ENCODE peak calls at places on chromosomes 11 and 22, in seven cellular contexts. R is fibroblast of the aortic adventitia, T is stomach, X is psoas muscle, S is sigmoid colon, C is fibroblast of lung, F is cardiac fibroblast. H is an unnamed sample.

GRCh38 chr22:42901790-42902508 is 44.9 kb upstream of the ARFGAP3 start:
- DNase-seq in R (no peak), C (no peak), S (no peak), T (no peak), F (no peak), X (peak), H (no peak)

GRCh38 chr11:1863352-1864215 is 10.7 kb downstream of the LSP1 start:
- DNase-seq in T (peak), R (peak), F (peak), S (peak), X (peak), C (peak), H (no peak)

GRCh38 chr22:49209452-49210195 is 618.0 kb downstream of the BRD1 start:
- DNase-seq in F (no peak), S (peak), X (no peak), T (peak), R (no peak), C (no peak), H (peak)

GRCh38 chr11:132024587-132025295 is 654.3 kb downstream of the NTM start:
- DNase-seq in F (peak), X (no peak), S (no peak), C (peak), T (no peak), R (peak), H (no peak)

GRCh38 chr11:42315267-42315666 is 855.8 kb upstream of the LRRC4C start:
- DNase-seq in R (peak), X (no peak), T (no peak), F (peak), S (no peak), C (no peak), H (no peak)

GRCh38 chr11:117332843-117333242 is 5.2 kb downstream of the CEP164 start:
- DNase-seq in X (no peak), T (no peak), F (no peak), C (no peak), S (no peak), R (no peak), H (peak)

GRCh38 chr22:27129266-27129665 is 471.9 kb downstream of the MIAT start:
- DNase-seq in F (peak), T (no peak), R (peak), C (peak), S (no peak), X (no peak), H (no peak)

GRCh38 chr11:133945087-133945974 is 11.4 kb downstream of the IGSF9B start:
- DNase-seq in C (no peak), X (no peak), S (peak), F (peak), R (peak), T (no peak), H (no peak)

GRCh38 chr22:21726650-21727049 is 8.9 kb downstream of the YPEL1 start:
- DNase-seq in F (no peak), R (no peak), S (no peak), T (no peak), C (no peak), X (no peak), H (no peak)

GRCh38 chr11:116618461-116618860 is 154.3 kb downstream of the BUD13 start:
- DNase-seq in R (no peak), X (no peak), F (no peak), S (no peak), T (no peak), C (no peak), H (no peak)

GRCh38 chr11:111975076-111975806 is 38.1 kb downstream of the DIXDC1 start:
- DNase-seq in T (no peak), R (no peak), C (no peak), F (no peak), X (no peak), S (no peak), H (no peak)

GRCh38 chr11:30788849-30789248 is 202.7 kb upstream of the MPPED2 start:
- DNase-seq in C (no peak), X (no peak), S (no peak), F (no peak), R (no peak), T (no peak), H (no peak)

GRCh38 chr22:27151407-27151806 is 494.0 kb downstream of the MIAT start:
- DNase-seq in F (no peak), X (no peak), S (no peak), C (no peak), T (no peak), R (no peak), H (no peak)

GRCh38 chr11:11985016-11985715 is 23.3 kb downstream of the DKK3 start:
- DNase-seq in T (peak), S (peak), F (peak), R (peak), C (peak), X (peak), H (no peak)
- H3K4me3 ChIP-seq in T (no peak), S (no peak), F (no peak), R (no peak), C (no peak), X (no peak), H (no peak)

GRCh38 chr11:5592615-5593014 is 3.8 kb upstream of the TRIM6 start:
- DNase-seq in S (no peak), T (no peak), X (no peak), R (no peak), F (no peak), C (no peak), H (no peak)

GRCh38 chr11:5593146-5593545 is 3.3 kb upstream of the TRIM6 start:
- DNase-seq in F (no peak), S (no peak), X (no peak), R (no peak), C (peak), T (no peak), H (no peak)

GRCh38 chr11:5600374-5600851 is 4.0 kb downstream of the TRIM6 start:
- DNase-seq in S (peak), X (peak), T (peak), R (peak), C (peak), F (peak), H (peak)

GRCh38 chr11:5597953-5598352 is 1.5 kb downstream of the TRIM6 start:
- DNase-seq in T (no peak), S (no peak), C (no peak), X (no peak), F (no peak), R (no peak), H (no peak)

GRCh38 chr11:5596611-5597201 is at the start of gene TRIM6:
- DNase-seq in R (peak), X (peak), F (peak), S (peak), T (peak), C (peak), H (no peak)
- H3K4me3 ChIP-seq in R (peak), X (peak), F (peak), S (peak), T (peak), C (peak), H (peak)

GRCh38 chr11:7252683-7253213 is 1.0 kb downstream of the SYT9 start:
- DNase-seq in X (peak), C (no peak), R (no peak), F (no peak), T (no peak), S (no peak), H (no peak)
- H3K4me3 ChIP-seq in X (peak), C (no peak), R (no peak), F (peak), T (peak), S (peak), H (peak)

GRCh38 chr11:72671144-72672099 is 2.8 kb downstream of the PDE2A start:
- DNase-seq in X (no peak), T (no peak), F (no peak), R (no peak), S (no peak), C (no peak), H (no peak)
- H3K4me3 ChIP-seq in X (no peak), T (no peak), F (no peak), R (no peak), S (no peak), C (no peak), H (no peak)

GRCh38 chr11:86952221-86952875 is 2.8 kb downstream of the FZD4 start:
- DNase-seq in F (peak), S (no peak), T (no peak), X (no peak), R (peak), C (no peak), H (no peak)

GRCh38 chr11:86954288-86955110 is 696 bp downstream of the FZD4 start:
- DNase-seq in C (no peak), F (no peak), R (peak), X (peak), T (no peak), S (peak), H (peak)

GRCh38 chr11:86955111-86955673 is at the start of gene FZD4:
- DNase-seq in X (peak), T (peak), S (peak), F (peak), R (peak), C (peak), H (peak)

GRCh38 chr11:86951706-86952105 is 3.5 kb downstream of the FZD4 start:
- DNase-seq in C (no peak), S (no peak), T (no peak), R (no peak), X (no peak), F (no peak), H (no peak)

DNA sequence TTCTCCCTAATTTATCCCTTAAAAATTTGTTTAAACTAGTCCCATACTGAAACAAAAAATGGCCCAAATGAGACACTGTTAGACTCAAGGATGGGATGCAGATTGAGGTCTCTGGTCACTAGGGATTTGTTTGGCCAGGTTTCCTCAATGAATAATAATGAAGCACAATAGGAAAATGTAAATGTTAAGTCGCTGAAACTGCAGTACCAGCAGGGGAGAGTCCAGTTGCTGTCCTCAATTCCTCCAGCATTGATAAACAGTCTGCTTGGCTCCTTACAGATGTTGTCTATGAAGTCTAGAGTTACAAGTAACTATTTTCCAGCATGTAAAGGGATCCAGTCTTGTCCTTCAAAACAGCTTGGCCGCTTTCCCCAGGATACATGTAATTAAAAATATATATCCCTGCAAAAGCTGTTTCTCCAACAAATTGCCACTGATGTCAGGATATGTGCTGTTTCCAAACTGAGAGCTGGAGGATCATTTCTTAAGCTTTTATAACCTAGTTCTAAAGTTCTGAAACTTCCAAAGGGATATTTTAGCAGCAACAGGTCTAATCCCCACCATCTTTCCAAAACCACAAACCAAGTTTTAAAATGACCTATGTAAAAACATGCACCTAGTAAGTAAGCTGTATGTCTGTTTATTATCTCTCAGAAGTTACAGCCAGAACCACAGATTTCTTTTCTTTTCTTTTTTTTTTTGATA is 2.1 kb downstream of the FZD4 start:
- DNase-seq in X (no peak), T (no peak), R (peak), C (peak), S (no peak), F (peak), H (no peak)
- H3K4me3 ChIP-seq in X (peak), T (peak), R (peak), C (peak), S (peak), F (peak), H (no peak)

DNA sequence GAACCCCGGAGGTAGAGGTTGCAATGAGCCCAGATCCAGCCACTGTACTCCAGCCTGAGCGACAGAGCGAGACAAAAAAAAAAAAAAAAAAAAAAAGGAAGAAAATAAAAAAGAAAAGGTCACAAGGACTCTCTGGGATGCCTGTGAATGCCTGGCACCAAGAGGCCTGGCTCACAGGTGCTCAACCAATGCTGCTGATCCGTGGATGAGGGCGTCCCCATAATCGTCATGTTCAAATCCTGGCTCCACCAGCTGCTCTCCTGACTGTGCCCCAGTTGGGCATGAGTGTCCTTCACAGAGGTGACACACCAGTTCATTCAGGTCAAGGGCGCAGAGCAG is 645 bp upstream of the GAS2L1 start:
- DNase-seq in C (no peak), F (no peak), T (no peak), R (no peak), S (no peak), X (no peak), H (no peak)
- H3K4me3 ChIP-seq in C (peak), F (no peak), T (peak), R (no peak), S (no peak), X (peak), H (peak)

DNA sequence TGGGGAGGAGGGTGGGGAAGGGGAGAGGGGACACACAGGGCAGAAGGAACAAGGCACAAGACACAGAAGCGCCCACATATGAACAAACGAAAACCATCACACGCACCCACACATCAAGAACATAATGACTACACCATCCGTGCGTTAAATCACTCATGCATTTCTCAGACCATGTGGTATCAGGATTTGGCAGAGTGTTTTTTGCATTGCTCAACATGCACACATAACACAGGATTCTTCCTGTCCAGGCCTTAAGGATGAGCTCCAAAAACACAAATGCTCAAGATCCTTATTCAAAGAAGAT is 309.5 kb downstream of the CADM1 start:
- DNase-seq in C (peak), T (no peak), R (no peak), X (no peak), F (peak), S (no peak), H (no peak)
- H3K4me3 ChIP-seq in C (no peak), T (no peak), R (no peak), X (no peak), F (no peak), S (no peak), H (no peak)

GRCh38 chr11:3189193-3189843 is 24.2 kb upstream of the OSBPL5 start:
- DNase-seq in X (peak), F (no peak), R (no peak), C (no peak), T (no peak), S (peak), H (no peak)
- H3K4me3 ChIP-seq in X (no peak), F (no peak), R (no peak), C (no peak), T (no peak), S (no peak), H (no peak)